ENCODE peak calls at places on chromosomes 12 and 14, in four cellular contexts. C is GM06990, V is heart right ventricle, O is transverse colon. N is an unnamed sample.

GRCh38 chr14:104685216-104685997 is 4.0 kb upstream of the INF2 start:
- DNase-seq in V (no peak), C (no peak), O (no peak), N (no peak)

GRCh38 chr12:2140858-2141519 is 88.2 kb downstream of the CACNA1C start:
- DNase-seq in V (no peak), C (no peak), O (no peak), N (no peak)

GRCh38 chr12:46461907-46462605 is 89.5 kb upstream of the SLC38A2 start:
- DNase-seq in O (no peak), C (no peak), V (no peak), N (no peak)

GRCh38 chr14:52458721-52459085 is 93.6 kb downstream of the TXNDC16 start:
- DNase-seq in V (no peak), O (no peak), C (no peak), N (no peak)

GRCh38 chr12:64610092-64610659 is at the start of gene RASSF3:
- DNase-seq in C (peak), V (peak), O (peak), N (peak)

GRCh38 chr12:79020106-79020505 is 155.5 kb downstream of the SYT1 start:
- DNase-seq in V (no peak), C (no peak), O (no peak), N (no peak)

GRCh38 chr12:78375461-78375860 is 489.1 kb upstream of the SYT1 start:
- DNase-seq in O (no peak), V (no peak), C (no peak), N (no peak)

GRCh38 chr12:55720894-55721444 is 776 bp downstream of the RDH5 start:
- DNase-seq in C (no peak), O (peak), V (peak), N (no peak)

GRCh38 chr12:81330480-81330879 is 252.6 kb downstream of the ACSS3 start:
- DNase-seq in O (no peak), C (no peak), V (no peak), N (no peak)

GRCh38 chr14:20690848-20691640 is 2.5 kb downstream of the ANG start:
- DNase-seq in C (no peak), O (peak), V (no peak), N (peak)

GRCh38 chr14:102605026-102605425 is 12.6 kb downstream of the RCOR1 start:
- DNase-seq in V (no peak), O (no peak), C (no peak), N (no peak)

GRCh38 chr12:14560904-14561574 is 6.6 kb downstream of the PLBD1 start:
- DNase-seq in O (no peak), V (no peak), C (no peak), N (no peak)

GRCh38 chr14:35504260-35504659 is 29.7 kb upstream of the INSM2 start:
- DNase-seq in C (no peak), V (no peak), O (no peak), N (no peak)

GRCh38 chr14:66359500-66359899 is 126.7 kb upstream of the CCDC196 start:
- DNase-seq in V (no peak), O (no peak), C (no peak), N (peak)

GRCh38 chr14:52740751-52741150 is 10.8 kb downstream of the STYX start:
- DNase-seq in C (no peak), V (no peak), O (no peak), N (no peak)

GRCh38 chr14:96747608-96748007 is 49.6 kb upstream of the VRK1 start:
- DNase-seq in O (no peak), C (no peak), V (no peak), N (no peak)

GRCh38 chr12:8563383-8563782 is 22.7 kb upstream of the CLEC4E start:
- DNase-seq in V (no peak), C (no peak), O (no peak), N (no peak)

GRCh38 chr12:103800252-103800771 is 40.7 kb downstream of the NT5DC3 start:
- DNase-seq in V (peak), O (peak), C (no peak), N (no peak)

GRCh38 chr14:96511667-96512066 is 9.5 kb downstream of the PAPOLA start:
- DNase-seq in V (no peak), O (no peak), C (no peak), N (no peak)

GRCh38 chr14:103568952-103569351 is 6.2 kb downstream of the COA8 start:
- DNase-seq in O (no peak), V (no peak), C (no peak), N (no peak)

GRCh38 chr12:63079791-63080395 is 71.1 kb downstream of the AVPR1A start:
- DNase-seq in V (no peak), C (no peak), O (no peak), N (no peak)

GRCh38 chr14:105067140-105067968 is 2.1 kb upstream of the GPR132 start:
- DNase-seq in C (peak), V (no peak), O (no peak), N (no peak)

GRCh38 chr14:105495101-105495989 is 4.3 kb downstream of the TEDC1 start:
- DNase-seq in V (peak), C (peak), O (no peak), N (no peak)

GRCh38 chr12:41049033-41049432 is 139.1 kb upstream of the PDZRN4 start:
- DNase-seq in O (no peak), C (no peak), V (no peak), N (no peak)

GRCh38 chr12:30774599-30774998 is 19.8 kb upstream of the CAPRIN2 start:
- DNase-seq in C (no peak), O (no peak), V (no peak), N (no peak)

GRCh38 chr14:104388011-104388521 is 191.5 kb upstream of the C14orf180 start:
- DNase-seq in V (no peak), O (no peak), C (no peak), N (peak)

GRCh38 chr14:73502017-73502619 is 11.4 kb downstream of the RIOX1 start:
- DNase-seq in C (no peak), V (no peak), O (no peak), N (no peak)

GRCh38 chr12:124682425-124683329 is 115.3 kb upstream of the NCOR2 start:
- DNase-seq in O (no peak), V (no peak), C (no peak), N (no peak)

GRCh38 chr12:113120670-113121370 is 14.7 kb downstream of the RASAL1 start:
- DNase-seq in O (no peak), V (no peak), C (no peak), N (no peak)

GRCh38 chr12:120365675-120366340 is 3.2 kb downstream of the MSI1 start:
- DNase-seq in V (no peak), C (no peak), O (peak), N (no peak)

GRCh38 chr14:24392327-24393098 is 6.3 kb upstream of the NYNRIN start:
- DNase-seq in O (no peak), V (no peak), C (no peak), N (no peak)

GRCh38 chr12:66804555-66804954 is 125.7 kb upstream of the GRIP1 start:
- DNase-seq in V (no peak), O (no peak), C (no peak), N (no peak)

DNA sequence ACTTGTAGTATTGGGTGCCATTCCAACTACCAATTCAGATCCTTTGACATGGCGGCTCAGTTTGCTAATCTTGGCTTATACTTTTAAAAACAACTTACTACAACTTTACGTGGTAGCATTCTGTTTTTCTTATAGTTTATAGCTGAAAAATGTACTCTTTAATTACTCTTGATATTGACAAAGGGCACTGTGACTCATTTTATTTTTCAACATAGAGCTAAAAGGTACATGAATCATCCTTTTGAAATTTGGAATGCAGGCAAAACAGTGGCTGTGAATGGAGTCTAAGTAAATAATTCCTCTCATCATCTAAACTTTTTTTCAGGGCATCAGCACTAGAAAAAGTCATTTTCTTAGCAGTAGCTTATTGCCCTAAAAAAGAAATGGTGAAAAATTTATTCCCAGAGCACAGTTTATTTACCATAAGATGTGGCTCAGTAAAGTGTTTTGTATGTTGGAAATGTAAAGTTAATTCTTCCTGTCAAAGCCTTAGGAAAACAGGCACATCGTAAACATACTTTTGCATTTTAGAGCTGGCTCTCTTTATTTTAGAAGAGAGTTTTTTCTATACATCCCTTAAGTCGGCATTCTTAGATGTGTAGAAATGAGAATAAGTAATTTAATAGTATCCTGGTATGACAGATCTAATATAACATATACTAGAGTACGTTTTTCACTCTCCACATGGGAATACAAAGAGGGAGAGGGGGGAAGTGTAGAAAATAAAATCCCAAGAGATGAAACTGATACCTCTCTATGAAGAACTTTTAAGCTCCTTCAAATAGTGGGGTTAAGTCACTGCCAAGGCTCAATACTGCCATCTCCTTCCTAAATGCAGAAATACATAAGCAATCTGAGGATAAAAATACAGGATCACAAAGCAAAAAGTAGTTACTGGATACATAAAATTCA is 55.2 kb downstream of the SLC25A21 start:
- DNase-seq in O (no peak), C (no peak), V (no peak), N (no peak)
- TF ChIP-seq CTCF in O (no peak), C (no peak), V (no peak), N (no peak)

GRCh38 chr12:38556647-38557046 is 240.1 kb downstream of the ALG10B start:
- DNase-seq in C (no peak), V (no peak), O (no peak), N (no peak)

DNA sequence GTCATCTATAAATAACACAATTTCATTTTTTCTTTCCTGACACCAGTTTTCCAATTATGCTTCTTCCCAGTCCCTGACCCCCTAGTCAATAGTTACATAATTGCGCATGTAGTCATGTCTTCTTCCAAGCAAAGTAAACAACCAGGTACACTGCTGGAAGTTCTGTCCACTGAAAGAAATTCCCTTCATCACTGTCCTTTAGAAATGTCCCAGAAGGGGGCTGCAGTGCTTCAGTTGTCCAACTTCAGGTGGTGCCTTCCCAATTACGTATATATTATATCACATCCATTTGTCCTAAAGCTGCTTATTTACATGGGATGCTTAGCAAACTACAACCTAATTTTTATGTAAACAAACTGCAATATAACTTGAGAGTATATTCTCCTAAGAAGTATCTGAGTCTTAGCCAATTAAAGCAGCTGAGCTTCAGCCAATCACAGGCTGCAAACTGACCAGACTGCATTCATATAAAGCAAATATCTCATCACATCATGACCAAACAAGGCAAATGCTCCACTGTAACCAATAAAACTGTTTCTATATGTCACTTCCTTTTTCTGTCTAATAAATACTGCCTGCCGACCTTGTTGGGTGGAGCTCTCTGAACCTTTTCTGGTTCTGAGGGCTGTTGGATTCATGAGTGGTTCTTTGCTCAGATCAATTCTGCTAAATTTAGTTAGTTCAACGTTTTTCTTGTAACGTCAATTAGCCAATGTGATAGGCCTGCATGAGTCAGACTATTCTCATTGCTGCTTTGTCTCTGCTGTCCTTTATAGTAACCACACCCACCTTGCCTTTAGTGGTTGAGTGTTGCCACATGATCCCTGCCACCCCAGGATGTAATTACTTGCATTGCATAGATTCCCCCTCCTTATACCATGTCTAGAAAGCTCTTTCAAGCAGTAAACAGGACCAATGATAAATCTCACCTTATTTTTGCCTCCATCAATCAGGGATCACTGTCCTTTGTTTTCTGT is 239.3 kb downstream of the ALG10B start:
- DNase-seq in V (no peak), O (no peak), C (no peak), N (no peak)
- TF ChIP-seq CTCF in V (no peak), O (no peak), C (no peak), N (no peak)

DNA sequence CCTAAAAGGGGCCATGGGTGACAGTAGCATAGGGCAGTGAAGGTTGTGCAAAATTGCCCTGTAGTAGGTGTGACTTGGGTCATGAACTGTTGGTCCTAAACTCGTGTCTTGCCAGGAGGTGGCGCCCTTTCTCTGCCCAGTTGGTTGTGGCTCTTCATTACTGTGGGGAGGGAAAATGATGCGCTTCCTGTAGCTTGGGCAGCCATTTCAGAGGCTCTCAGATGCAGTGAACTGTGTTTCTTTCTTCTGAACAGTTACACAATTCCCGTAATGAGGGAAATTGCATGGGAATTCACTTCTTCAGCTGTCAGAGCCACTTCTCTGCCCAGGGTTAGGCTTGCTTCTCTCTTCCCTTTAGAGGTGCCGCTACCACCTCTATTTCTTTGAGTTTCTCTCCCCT is 148.1 kb upstream of the NRXN3 start:
- DNase-seq in V (peak), C (no peak), O (peak), N (peak)
- TF ChIP-seq CTCF in V (peak), C (peak), O (peak), N (peak)

DNA sequence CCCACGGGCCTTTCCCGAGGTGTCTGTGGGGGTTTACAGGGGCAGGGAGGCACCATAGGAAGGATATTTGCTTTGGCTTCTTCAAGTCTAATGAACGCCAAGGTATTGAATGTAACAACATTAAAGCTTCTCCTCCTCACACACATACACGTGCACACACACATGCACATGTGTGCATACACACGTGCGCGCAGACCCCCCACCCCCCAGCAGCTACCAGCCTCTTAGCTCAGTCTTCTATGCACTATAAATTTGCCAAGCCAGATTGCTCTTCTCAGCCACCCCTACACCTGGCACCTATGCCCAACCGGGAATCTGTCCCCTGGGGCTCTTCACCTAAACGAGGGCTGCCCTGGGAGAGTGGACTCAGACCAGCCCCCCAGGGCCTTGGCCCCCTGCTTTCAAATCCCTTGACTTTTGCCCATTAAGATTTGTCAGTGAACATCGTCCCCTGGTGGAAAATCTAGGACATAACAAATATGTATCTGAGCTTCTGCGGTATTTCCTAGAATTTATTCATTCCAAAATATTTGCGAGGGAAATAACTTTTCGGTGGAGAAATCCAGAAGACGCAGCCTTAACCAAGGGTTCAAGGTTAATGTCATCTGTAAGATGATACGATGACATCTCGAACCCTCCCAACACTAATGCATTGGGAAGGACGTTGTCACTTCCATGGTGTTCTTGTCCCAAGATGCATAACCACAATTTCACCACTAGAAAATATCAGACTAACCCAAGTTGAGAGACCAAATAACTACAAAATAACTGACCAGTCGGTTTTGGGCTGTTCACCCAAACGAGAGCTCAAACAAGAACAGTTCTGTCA is 330.4 kb downstream of the MED13L start:
- DNase-seq in C (no peak), V (no peak), O (no peak), N (no peak)
- TF ChIP-seq CTCF in C (peak), V (peak), O (peak), N (peak)

DNA sequence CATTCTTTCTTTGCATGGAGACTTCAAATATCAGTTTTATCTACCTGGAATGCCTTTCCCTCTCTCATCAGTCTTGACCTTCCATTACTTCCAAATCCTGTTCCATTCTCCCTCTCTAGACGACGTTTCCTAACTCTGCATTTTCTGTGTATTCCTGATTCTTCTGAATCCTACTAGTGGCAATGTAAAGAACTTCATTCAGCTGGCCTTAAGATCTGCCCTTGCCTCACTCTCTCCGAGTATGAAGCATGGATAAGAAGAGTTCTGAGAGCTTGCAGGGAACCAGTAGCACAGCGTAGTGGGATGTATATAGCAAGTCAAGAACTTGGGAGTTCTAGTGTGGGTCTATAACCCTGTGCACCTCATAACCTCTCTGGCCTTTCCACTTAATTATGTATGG is 68.5 kb upstream of the HOXC13 start:
- DNase-seq in V (no peak), O (no peak), C (no peak), N (no peak)
- TF ChIP-seq CTCF in V (no peak), O (no peak), C (no peak), N (no peak)

DNA sequence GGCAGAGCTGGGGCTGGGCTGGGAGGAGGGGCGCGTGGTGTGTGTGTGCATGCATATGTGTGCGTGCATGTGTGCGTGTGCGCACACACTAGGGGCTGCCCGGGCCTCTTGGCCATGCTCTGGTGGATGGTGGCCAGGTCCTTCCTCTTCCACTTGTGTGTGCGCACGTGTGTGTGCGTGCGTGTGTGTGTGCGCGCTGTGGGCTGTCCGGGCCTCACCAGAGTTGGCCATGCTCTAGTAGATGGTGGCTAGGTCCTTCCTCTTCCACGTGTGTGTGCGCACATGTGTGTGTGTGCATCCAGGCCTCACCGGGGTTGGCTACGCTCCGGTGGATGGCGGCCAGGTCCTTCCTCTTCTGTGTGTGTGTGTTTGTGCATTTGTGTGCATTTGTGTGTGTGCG is 24.7 kb downstream of the FOXN4 start:
- DNase-seq in O (no peak), C (no peak), V (no peak), N (no peak)
- TF ChIP-seq CTCF in O (no peak), C (no peak), V (no peak), N (no peak)

GRCh38 chr14:89356496-89356895 is 60.5 kb downstream of the FOXN3 start:
- DNase-seq in O (no peak), C (no peak), V (no peak), N (no peak)
- TF ChIP-seq CTCF in O (no peak), C (no peak), V (no peak), N (no peak)

GRCh38 chr12:131131077-131131807 is 177.5 kb downstream of the ADGRD1 start:
- DNase-seq in V (no peak), O (no peak), C (no peak), N (no peak)
- TF ChIP-seq CTCF in V (no peak), O (no peak), C (no peak), N (no peak)

GRCh38 chr12:106682594-106683234 is 91.8 kb upstream of the RIC8B start:
- DNase-seq in C (no peak), V (no peak), O (no peak), N (peak)
- TF ChIP-seq CTCF in C (peak), V (no peak), O (peak), N (no peak)